ENCODE peak calls at places on chromosomes 2 and 18, in six cellular contexts. A is pancreas, I is body of pancreas, X is gastrocnemius medialis, C is right lobe of liver, E is lower lobe of right lung. Q is an unnamed sample. For H3K27me3 and H3K4me1, the result is how much of the 10 kb centered on the place peaks cover.

GRCh38 chr2:8432712-8433336 is 249.0 kb upstream of the ID2 start:
- DNase-seq in I (no peak), C (no peak), A (no peak), E (no peak), X (no peak), Q (no peak)

GRCh38 chr2:161238559-161239415 is 69.4 kb upstream of the PSMD14 start:
- DNase-seq in E (peak), A (peak), C (peak), X (peak), I (peak), Q (no peak)

GRCh38 chr2:38264649-38265322 is 112.3 kb downstream of the ATL2 start:
- DNase-seq in C (no peak), X (no peak), A (no peak), I (no peak), E (no peak), Q (no peak)

GRCh38 chr2:30373881-30374302 is 73.2 kb upstream of the LCLAT1 start:
- DNase-seq in X (no peak), I (no peak), E (no peak), A (no peak), C (no peak), Q (no peak)

GRCh38 chr18:13280066-13280795 is 61.7 kb downstream of the LDLRAD4 start:
- DNase-seq in X (no peak), E (no peak), I (no peak), A (no peak), C (peak), Q (no peak)

GRCh38 chr2:176768185-176768584 is 444.4 kb upstream of the HNRNPA3 start:
- DNase-seq in I (peak), E (no peak), C (no peak), X (no peak), A (peak), Q (peak)

GRCh38 chr2:1159013-1159412 is 208.4 kb downstream of the SNTG2 start:
- DNase-seq in X (no peak), C (no peak), E (no peak), A (no peak), I (no peak), Q (no peak)

GRCh38 chr2:31125918-31126695 is 12.1 kb downstream of the GALNT14 start:
- DNase-seq in I (no peak), C (no peak), X (no peak), E (no peak), A (no peak), Q (no peak)

GRCh38 chr2:174001107-174001506 is 35.9 kb upstream of the SP3 start:
- DNase-seq in C (no peak), A (no peak), X (no peak), I (no peak), E (no peak), Q (no peak)

GRCh38 chr2:233118601-233119000 is 58.5 kb downstream of the INPP5D start:
- DNase-seq in C (peak), A (peak), E (no peak), X (no peak), I (peak), Q (no peak)

GRCh38 chr2:128797092-128797491 is 478.4 kb upstream of the HS6ST1 start:
- DNase-seq in I (no peak), E (no peak), C (no peak), A (no peak), X (no peak), Q (no peak)

GRCh38 chr2:12998701-12999100 is 282.0 kb downstream of the TRIB2 start:
- DNase-seq in I (no peak), A (no peak), C (no peak), X (no peak), E (no peak), Q (no peak)

GRCh38 chr2:225937625-225938024 is 538.1 kb downstream of the NYAP2 start:
- DNase-seq in C (no peak), E (no peak), A (no peak), X (no peak), I (no peak), Q (peak)

GRCh38 chr2:134799936-134800335 is 38.5 kb upstream of the ACMSD start:
- DNase-seq in I (no peak), C (no peak), A (no peak), X (no peak), E (no peak), Q (no peak)

GRCh38 chr2:118013221-118013723 is 598 bp downstream of the CCDC93 start:
- DNase-seq in A (peak), C (peak), X (peak), I (peak), E (peak), Q (peak)

GRCh38 chr2:215441560-215442391 is 5.9 kb upstream of the FN1 start:
- DNase-seq in A (no peak), X (no peak), I (no peak), C (no peak), E (no peak), Q (no peak)

GRCh38 chr2:24272161-24272802 is 88.1 kb downstream of the ITSN2 start:
- DNase-seq in E (no peak), I (no peak), X (no peak), C (no peak), A (no peak), Q (no peak)

GRCh38 chr2:3780477-3781402 is 77.4 kb downstream of the DCDC2C start:
- DNase-seq in C (peak), X (no peak), I (peak), A (peak), E (peak), Q (peak)

GRCh38 chr2:174561283-174562275 is 36.0 kb downstream of the WIPF1 start:
- DNase-seq in I (peak), C (peak), X (peak), E (no peak), A (peak), Q (no peak)

GRCh38 chr2:122539920-122540319 is 784.5 kb downstream of the TSN start:
- DNase-seq in C (no peak), I (no peak), X (no peak), E (no peak), A (no peak), Q (no peak)

GRCh38 chr2:40451926-40452605 is at the start of gene SLC8A1:
- DNase-seq in C (no peak), A (no peak), E (peak), I (peak), X (no peak), Q (peak)

GRCh38 chr2:169081551-169081950 is 12.2 kb downstream of the DHRS9 start:
- DNase-seq in E (no peak), C (no peak), I (no peak), A (no peak), X (no peak), Q (no peak)

GRCh38 chr18:48629730-48630324 is 91.0 kb downstream of the CTIF start:
- DNase-seq in X (no peak), A (no peak), C (peak), E (no peak), I (no peak), Q (peak)

GRCh38 chr2:3265981-3266726 is 111.5 kb downstream of the EIPR1 start:
- DNase-seq in A (no peak), E (no peak), I (no peak), X (no peak), C (no peak), Q (no peak)

GRCh38 chr2:70411489-70412081 is 109.7 kb upstream of the FAM136A start:
- DNase-seq in A (no peak), X (no peak), I (no peak), C (no peak), E (no peak), Q (no peak)

GRCh38 chr2:70417011-70417410 is 115.1 kb upstream of the FAM136A start:
- DNase-seq in E (no peak), C (no peak), X (no peak), I (no peak), A (no peak), Q (no peak)

DNA sequence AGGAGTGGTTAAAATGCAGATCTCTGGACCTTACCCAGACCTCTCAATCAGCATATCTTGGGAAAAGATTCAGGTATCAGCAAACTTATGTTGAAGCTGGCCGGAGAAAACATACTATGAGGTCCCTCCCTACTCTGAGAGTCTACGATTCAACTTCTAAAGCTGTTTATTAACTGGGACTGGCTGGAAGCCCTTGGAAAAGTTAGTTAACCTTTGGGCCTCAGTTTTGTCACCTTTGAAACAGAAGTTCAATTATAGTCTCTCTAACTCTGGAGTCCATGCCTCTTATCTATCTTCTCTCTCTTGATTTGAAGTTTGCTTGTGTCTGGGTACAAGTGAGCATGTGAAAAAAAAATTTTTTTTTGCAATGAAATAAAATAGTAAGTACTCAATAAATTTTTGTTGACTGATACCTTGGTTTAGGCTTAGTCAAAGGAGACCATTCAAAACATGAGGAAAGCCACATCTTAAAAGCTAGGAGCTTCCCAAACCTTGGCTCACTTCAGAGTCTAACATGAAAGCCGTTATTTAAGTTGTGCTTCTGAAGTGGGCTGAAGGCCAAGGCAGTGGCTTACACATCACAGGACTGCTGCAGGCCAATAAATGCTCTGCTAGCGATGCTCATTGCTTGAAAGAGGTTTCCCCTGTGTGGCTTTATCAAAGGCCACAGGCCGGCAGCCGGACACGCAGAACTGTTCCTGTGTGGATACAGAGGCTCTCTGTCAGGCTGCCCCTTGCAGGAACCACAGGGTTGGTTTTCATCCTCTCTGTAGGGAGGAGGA is 110.6 kb upstream of the FAM136A start:
- DNase-seq in X (no peak), A (no peak), I (no peak), C (no peak), E (no peak), Q (no peak)
- H3K27me3 ChIP-seq in X (under half), A (under half), I (under half), C (under half), E (under half), Q (under half)

GRCh38 chr2:99217929-99218501 is 37.0 kb downstream of the MRPL30 start:
- DNase-seq in C (no peak), E (no peak), X (no peak), I (no peak), A (no peak), Q (no peak)

GRCh38 chr2:99216096-99216495 is 35.1 kb downstream of the MRPL30 start:
- DNase-seq in I (no peak), X (no peak), E (no peak), C (no peak), A (no peak), Q (no peak)
- H3K4me1 ChIP-seq in I (under half), X (under half), E (under half), C (under half), A (under half), Q (under half)

GRCh38 chr2:60544059-60544458 is 9.4 kb downstream of the BCL11A start:
- DNase-seq in I (no peak), E (no peak), C (no peak), A (no peak), X (no peak), Q (no peak)
- H3K27me3 ChIP-seq in I (under half), E (under half), C (under half), A (under half), X (under half), Q (under half)

GRCh38 chr2:223937535-223937934 is 7.6 kb downstream of the WDFY1 start:
- DNase-seq in A (no peak), X (no peak), C (no peak), E (no peak), I (no peak), Q (no peak)

GRCh38 chr2:223934870-223935269 is 10.3 kb downstream of the WDFY1 start:
- DNase-seq in C (no peak), X (no peak), E (no peak), A (no peak), I (no peak), Q (no peak)

GRCh38 chr2:223935459-223936125 is 9.5 kb downstream of the WDFY1 start:
- DNase-seq in E (no peak), A (no peak), X (no peak), I (peak), C (no peak), Q (no peak)

GRCh38 chr2:223933098-223933800 is 11.9 kb downstream of the WDFY1 start:
- DNase-seq in A (no peak), E (no peak), C (no peak), I (no peak), X (no peak), Q (no peak)

GRCh38 chr2:223936862-223937326 is 8.2 kb downstream of the WDFY1 start:
- DNase-seq in X (no peak), I (no peak), A (no peak), C (no peak), E (no peak), Q (no peak)
- H3K4me1 ChIP-seq in X (half or more), I (half or more), A (under half), C (under half), E (half or more), Q (under half)

GRCh38 chr2:9949992-9950520 is 1.4 kb upstream of the GRHL1 start:
- DNase-seq in I (no peak), X (no peak), C (no peak), E (no peak), A (no peak), Q (no peak)

GRCh38 chr2:9952286-9952737 is 819 bp downstream of the GRHL1 start:
- DNase-seq in A (no peak), C (no peak), I (peak), X (no peak), E (no peak), Q (no peak)

GRCh38 chr2:9951522-9952285 is at the start of gene GRHL1:
- DNase-seq in X (peak), A (peak), I (peak), E (peak), C (peak), Q (peak)

GRCh38 chr2:9950521-9951271 is 797 bp upstream of the GRHL1 start:
- DNase-seq in X (peak), E (peak), I (peak), C (peak), A (no peak), Q (peak)

DNA sequence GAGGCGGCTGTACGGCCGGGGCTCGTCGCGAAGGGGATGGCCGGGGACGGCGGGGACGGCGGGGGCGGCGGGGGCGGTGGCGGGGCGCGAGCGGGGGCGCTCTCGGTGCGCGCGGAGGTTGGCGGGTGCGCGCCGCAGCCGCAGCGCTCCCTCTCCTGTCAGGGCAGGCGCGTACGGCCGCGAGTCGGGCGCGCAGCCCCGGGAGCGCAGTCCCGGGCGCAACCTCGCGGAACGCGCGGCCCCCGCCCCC is 296 bp upstream of the GRHL1 start:
- DNase-seq in C (no peak), A (no peak), X (no peak), E (no peak), I (no peak), Q (no peak)
- H3K27me3 ChIP-seq in C (under half), A (under half), X (under half), E (under half), I (under half), Q (under half)

DNA sequence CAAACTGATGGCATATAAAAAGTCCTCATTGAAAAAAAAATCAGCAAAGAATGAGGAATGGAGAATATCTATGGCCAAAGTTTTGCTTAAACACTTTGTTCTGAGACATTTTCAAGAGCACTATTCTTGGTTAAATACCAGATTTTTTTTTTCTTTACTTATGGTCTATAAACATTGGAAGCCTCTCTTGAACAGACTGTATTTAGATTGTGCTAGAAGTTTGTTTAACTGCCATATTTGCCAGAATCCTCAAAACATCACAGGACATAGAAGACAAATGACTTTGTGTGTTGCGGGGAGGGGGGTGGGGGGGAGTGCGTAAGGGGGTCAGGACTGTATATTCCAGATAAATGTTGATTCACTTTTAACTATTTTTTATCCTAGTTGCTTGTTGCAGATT is 261.9 kb downstream of the MEIS1 start:
- DNase-seq in A (no peak), C (no peak), I (no peak), E (no peak), X (no peak), Q (no peak)
- H3K4me1 ChIP-seq in A (under half), C (under half), I (under half), E (under half), X (under half), Q (under half)

GRCh38 chr2:203732953-203733510 is 26.6 kb downstream of the CD28 start:
- DNase-seq in I (no peak), A (no peak), E (no peak), C (no peak), X (no peak), Q (peak)
- H3K27me3 ChIP-seq in I (under half), A (under half), E (under half), C (under half), X (under half), Q (under half)

GRCh38 chr2:218332288-218332687 is 24.4 kb upstream of the CATIP start:
- DNase-seq in E (no peak), C (no peak), X (no peak), A (no peak), I (no peak), Q (no peak)

GRCh38 chr2:218329027-218329825 is 27.4 kb upstream of the CATIP start:
- DNase-seq in E (peak), X (no peak), A (no peak), C (no peak), I (no peak), Q (peak)

GRCh38 chr2:218334531-218334930 is 22.1 kb upstream of the CATIP start:
- DNase-seq in I (no peak), X (no peak), A (no peak), C (no peak), E (no peak), Q (no peak)

GRCh38 chr2:218329826-218330651 is 26.6 kb upstream of the CATIP start:
- DNase-seq in E (peak), I (no peak), A (no peak), X (no peak), C (no peak), Q (peak)

DNA sequence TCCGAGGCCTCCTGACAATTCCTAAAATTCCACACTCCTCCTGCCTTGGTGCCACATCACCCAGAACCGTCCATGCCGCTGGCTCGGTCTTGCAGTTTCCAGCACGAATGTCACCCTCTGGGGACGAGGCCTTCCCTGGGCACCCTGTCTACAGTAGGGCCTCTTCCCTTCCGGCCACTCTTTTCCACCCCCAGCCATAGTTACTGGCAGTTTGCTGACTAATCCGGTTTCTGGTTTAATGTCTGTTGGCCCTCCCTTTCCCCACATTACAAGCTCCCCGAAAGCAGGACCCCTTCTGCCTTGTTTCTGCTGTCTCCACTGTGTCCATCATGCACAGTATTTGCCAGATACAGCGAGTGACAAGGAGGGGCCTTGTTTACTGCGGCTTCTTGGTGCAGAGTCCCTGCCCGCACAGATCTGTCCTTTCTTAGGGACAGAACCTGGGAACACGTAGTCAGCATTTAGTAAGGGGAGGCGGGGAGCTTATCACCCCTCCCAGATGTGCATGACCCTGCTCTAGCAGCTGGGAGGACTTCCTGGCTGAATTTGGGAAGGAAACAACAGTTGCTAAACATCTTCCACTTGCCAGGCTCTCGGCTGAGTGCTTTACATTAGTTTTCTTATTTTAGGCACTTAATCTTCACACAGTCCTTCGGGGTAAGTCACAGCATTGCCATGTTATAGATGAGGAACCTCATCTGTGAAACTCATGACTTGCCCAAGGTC is 23.6 kb upstream of the CATIP start:
- DNase-seq in A (no peak), C (no peak), E (no peak), I (no peak), X (peak), Q (no peak)
- H3K4me1 ChIP-seq in A (under half), C (half or more), E (under half), I (under half), X (under half), Q (under half)

DNA sequence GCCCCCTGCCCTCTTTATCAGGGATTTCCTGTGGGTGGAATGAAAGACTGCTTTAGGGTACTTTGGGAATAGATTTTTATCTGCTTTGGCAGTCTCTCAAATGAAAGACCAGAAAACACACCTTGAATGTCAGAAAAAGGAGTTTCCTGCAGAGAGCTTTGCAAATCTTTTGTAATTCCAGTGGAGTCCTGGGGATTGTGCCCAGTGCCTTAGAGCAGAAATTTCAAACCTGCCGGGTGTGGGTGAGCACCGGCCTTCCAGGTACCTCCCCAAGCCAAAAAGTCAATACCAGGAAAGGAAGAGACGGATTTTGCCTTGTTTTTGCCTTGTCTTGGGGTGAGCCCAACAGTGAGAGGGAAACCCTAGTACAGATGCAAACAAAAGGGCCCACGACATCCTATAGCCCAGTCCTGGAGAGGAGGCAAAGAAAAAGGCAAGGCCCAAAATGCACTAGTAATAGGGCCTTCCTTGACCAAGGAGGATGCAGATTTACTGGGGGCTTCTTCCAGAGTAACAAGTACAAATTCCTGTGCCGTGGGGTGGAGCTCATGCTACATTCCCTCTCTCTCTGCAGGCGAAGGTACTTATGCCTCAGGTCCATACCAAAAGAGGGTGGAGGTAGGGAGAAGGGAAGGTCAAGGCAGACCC is 36.4 kb downstream of the FOXI3 start:
- DNase-seq in C (no peak), A (no peak), X (no peak), E (no peak), I (no peak), Q (no peak)
- H3K27me3 ChIP-seq in C (under half), A (under half), X (under half), E (under half), I (under half), Q (under half)

GRCh38 chr2:207128867-207129266 is 36.9 kb downstream of the KLF7 start:
- DNase-seq in C (no peak), E (no peak), A (no peak), I (no peak), X (no peak), Q (no peak)
- H3K4me1 ChIP-seq in C (under half), E (under half), A (under half), I (under half), X (under half), Q (under half)

Q was measured in SJCRH30.